ENCODE peak calls at places on chromosomes 16 and 17, in five cellular contexts. One of them, this sample, is unnamed.

GRCh38 chr17:57585341-57586098 is 159.6 kb downstream of the CCDC182 start:
- DNase-seq in stimulated activated CD8-positive, alpha-beta memory T cell treated with anti-CD3 and anti-CD28 coated beads, Interleukin-7, amount 100 ng/mL, for 4 hours: no peak
- DNase-seq in fibroblast of mammary gland: no peak
- DNase-seq in left ventricle myocardium inferior: no peak
- DNase-seq in midbrain: no peak
- DNase-seq in this sample: no peak

GRCh38 chr16:22638393-22639206 is 127.9 kb downstream of the NPIPB5 start:
- DNase-seq in stimulated activated CD8-positive, alpha-beta memory T cell treated with anti-CD3 and anti-CD28 coated beads, Interleukin-7, amount 100 ng/mL, for 4 hours: no peak
- DNase-seq in fibroblast of mammary gland: peak
- DNase-seq in left ventricle myocardium inferior: no peak
- DNase-seq in midbrain: no peak
- DNase-seq in this sample: no peak

GRCh38 chr16:16782153-16782552 is 403.2 kb downstream of the NPIPA7 start:
- DNase-seq in stimulated activated CD8-positive, alpha-beta memory T cell treated with anti-CD3 and anti-CD28 coated beads, Interleukin-7, amount 100 ng/mL, for 4 hours: no peak
- DNase-seq in fibroblast of mammary gland: no peak
- DNase-seq in left ventricle myocardium inferior: no peak
- DNase-seq in midbrain: no peak
- DNase-seq in this sample: no peak

GRCh38 chr17:66399441-66399840 is 97.0 kb downstream of the PRKCA start:
- DNase-seq in stimulated activated CD8-positive, alpha-beta memory T cell treated with anti-CD3 and anti-CD28 coated beads, Interleukin-7, amount 100 ng/mL, for 4 hours: no peak
- DNase-seq in fibroblast of mammary gland: no peak
- DNase-seq in left ventricle myocardium inferior: no peak
- DNase-seq in midbrain: no peak
- DNase-seq in this sample: no peak

GRCh38 chr16:47624563-47624962 is 163.4 kb downstream of the PHKB start:
- DNase-seq in stimulated activated CD8-positive, alpha-beta memory T cell treated with anti-CD3 and anti-CD28 coated beads, Interleukin-7, amount 100 ng/mL, for 4 hours: no peak
- DNase-seq in fibroblast of mammary gland: no peak
- DNase-seq in left ventricle myocardium inferior: no peak
- DNase-seq in midbrain: no peak
- DNase-seq in this sample: no peak

GRCh38 chr17:73841431-73842060 is 197.3 kb upstream of the SDK2 start:
- DNase-seq in stimulated activated CD8-positive, alpha-beta memory T cell treated with anti-CD3 and anti-CD28 coated beads, Interleukin-7, amount 100 ng/mL, for 4 hours: no peak
- DNase-seq in fibroblast of mammary gland: peak
- DNase-seq in left ventricle myocardium inferior: no peak
- DNase-seq in midbrain: no peak
- DNase-seq in this sample: no peak

GRCh38 chr16:24612656-24613055 is 73.3 kb downstream of the RBBP6 start:
- DNase-seq in stimulated activated CD8-positive, alpha-beta memory T cell treated with anti-CD3 and anti-CD28 coated beads, Interleukin-7, amount 100 ng/mL, for 4 hours: no peak
- DNase-seq in fibroblast of mammary gland: no peak
- DNase-seq in left ventricle myocardium inferior: no peak
- DNase-seq in midbrain: no peak
- DNase-seq in this sample: no peak

GRCh38 chr17:28725660-28726395 is at the start of gene TLCD1:
- DNase-seq in stimulated activated CD8-positive, alpha-beta memory T cell treated with anti-CD3 and anti-CD28 coated beads, Interleukin-7, amount 100 ng/mL, for 4 hours: no peak
- DNase-seq in fibroblast of mammary gland: peak
- DNase-seq in left ventricle myocardium inferior: peak
- DNase-seq in midbrain: peak
- DNase-seq in this sample: peak

GRCh38 chr17:3527896-3528603 is 29.6 kb downstream of the TRPV3 start:
- DNase-seq in stimulated activated CD8-positive, alpha-beta memory T cell treated with anti-CD3 and anti-CD28 coated beads, Interleukin-7, amount 100 ng/mL, for 4 hours: no peak
- DNase-seq in fibroblast of mammary gland: no peak
- DNase-seq in left ventricle myocardium inferior: no peak
- DNase-seq in midbrain: no peak
- DNase-seq in this sample: no peak

GRCh38 chr16:56669840-56670639 is 426 bp downstream of the MT1H start:
- DNase-seq in stimulated activated CD8-positive, alpha-beta memory T cell treated with anti-CD3 and anti-CD28 coated beads, Interleukin-7, amount 100 ng/mL, for 4 hours: no peak
- DNase-seq in fibroblast of mammary gland: no peak
- DNase-seq in left ventricle myocardium inferior: no peak
- DNase-seq in midbrain: no peak
- DNase-seq in this sample: no peak

GRCh38 chr16:894841-895240 is 75.9 kb downstream of the LMF1 start:
- DNase-seq in stimulated activated CD8-positive, alpha-beta memory T cell treated with anti-CD3 and anti-CD28 coated beads, Interleukin-7, amount 100 ng/mL, for 4 hours: no peak
- DNase-seq in fibroblast of mammary gland: no peak
- DNase-seq in left ventricle myocardium inferior: no peak
- DNase-seq in midbrain: no peak
- DNase-seq in this sample: no peak

GRCh38 chr16:3215601-3216262 is 19.2 kb downstream of the ZNF200 start:
- DNase-seq in stimulated activated CD8-positive, alpha-beta memory T cell treated with anti-CD3 and anti-CD28 coated beads, Interleukin-7, amount 100 ng/mL, for 4 hours: no peak
- DNase-seq in fibroblast of mammary gland: no peak
- DNase-seq in left ventricle myocardium inferior: no peak
- DNase-seq in midbrain: no peak
- DNase-seq in this sample: no peak

GRCh38 chr16:27421961-27422740 is 20.2 kb downstream of the IL21R start:
- DNase-seq in stimulated activated CD8-positive, alpha-beta memory T cell treated with anti-CD3 and anti-CD28 coated beads, Interleukin-7, amount 100 ng/mL, for 4 hours: no peak
- DNase-seq in fibroblast of mammary gland: no peak
- DNase-seq in left ventricle myocardium inferior: no peak
- DNase-seq in midbrain: no peak
- DNase-seq in this sample: no peak

GRCh38 chr16:56420613-56421012 is 4.7 kb downstream of the AMFR start:
- DNase-seq in stimulated activated CD8-positive, alpha-beta memory T cell treated with anti-CD3 and anti-CD28 coated beads, Interleukin-7, amount 100 ng/mL, for 4 hours: no peak
- DNase-seq in fibroblast of mammary gland: no peak
- DNase-seq in left ventricle myocardium inferior: no peak
- DNase-seq in midbrain: no peak
- DNase-seq in this sample: no peak

GRCh38 chr17:19726615-19727376 is 10.4 kb upstream of the SLC47A2 start:
- DNase-seq in stimulated activated CD8-positive, alpha-beta memory T cell treated with anti-CD3 and anti-CD28 coated beads, Interleukin-7, amount 100 ng/mL, for 4 hours: no peak
- DNase-seq in fibroblast of mammary gland: peak
- DNase-seq in left ventricle myocardium inferior: no peak
- DNase-seq in midbrain: no peak
- DNase-seq in this sample: no peak

GRCh38 chr17:4504188-4504587 is 5.5 kb downstream of the SPNS2 start:
- DNase-seq in stimulated activated CD8-positive, alpha-beta memory T cell treated with anti-CD3 and anti-CD28 coated beads, Interleukin-7, amount 100 ng/mL, for 4 hours: no peak
- DNase-seq in fibroblast of mammary gland: no peak
- DNase-seq in left ventricle myocardium inferior: no peak
- DNase-seq in midbrain: no peak
- DNase-seq in this sample: no peak

GRCh38 chr16:69865701-69866100 is 85.4 kb upstream of the CLEC18A start:
- DNase-seq in stimulated activated CD8-positive, alpha-beta memory T cell treated with anti-CD3 and anti-CD28 coated beads, Interleukin-7, amount 100 ng/mL, for 4 hours: no peak
- DNase-seq in fibroblast of mammary gland: peak
- DNase-seq in left ventricle myocardium inferior: peak
- DNase-seq in midbrain: no peak
- DNase-seq in this sample: no peak

GRCh38 chr17:2954898-2955445 is 108.4 kb downstream of the OR1D5 start:
- DNase-seq in stimulated activated CD8-positive, alpha-beta memory T cell treated with anti-CD3 and anti-CD28 coated beads, Interleukin-7, amount 100 ng/mL, for 4 hours: no peak
- DNase-seq in fibroblast of mammary gland: peak
- DNase-seq in left ventricle myocardium inferior: no peak
- DNase-seq in midbrain: no peak
- DNase-seq in this sample: no peak

GRCh38 chr17:75877752-75878173 is 618 bp downstream of the TRIM47 start:
- DNase-seq in stimulated activated CD8-positive, alpha-beta memory T cell treated with anti-CD3 and anti-CD28 coated beads, Interleukin-7, amount 100 ng/mL, for 4 hours: no peak
- DNase-seq in fibroblast of mammary gland: peak
- DNase-seq in left ventricle myocardium inferior: peak
- DNase-seq in midbrain: peak
- DNase-seq in this sample: peak

GRCh38 chr16:80319181-80319580 is 221.6 kb upstream of the DYNLRB2 start:
- DNase-seq in stimulated activated CD8-positive, alpha-beta memory T cell treated with anti-CD3 and anti-CD28 coated beads, Interleukin-7, amount 100 ng/mL, for 4 hours: no peak
- DNase-seq in fibroblast of mammary gland: no peak
- DNase-seq in left ventricle myocardium inferior: no peak
- DNase-seq in midbrain: no peak
- DNase-seq in this sample: no peak

GRCh38 chr17:50841277-50841948 is 6.0 kb downstream of the WFIKKN2 start:
- DNase-seq in stimulated activated CD8-positive, alpha-beta memory T cell treated with anti-CD3 and anti-CD28 coated beads, Interleukin-7, amount 100 ng/mL, for 4 hours: no peak
- DNase-seq in fibroblast of mammary gland: no peak
- DNase-seq in left ventricle myocardium inferior: no peak
- DNase-seq in midbrain: no peak
- DNase-seq in this sample: no peak

GRCh38 chr17:1362065-1362848 is 37.8 kb downstream of the YWHAE start:
- DNase-seq in stimulated activated CD8-positive, alpha-beta memory T cell treated with anti-CD3 and anti-CD28 coated beads, Interleukin-7, amount 100 ng/mL, for 4 hours: no peak
- DNase-seq in fibroblast of mammary gland: no peak
- DNase-seq in left ventricle myocardium inferior: no peak
- DNase-seq in midbrain: no peak
- DNase-seq in this sample: no peak

GRCh38 chr17:4766199-4766598 is 5.5 kb upstream of the TM4SF5 start:
- DNase-seq in stimulated activated CD8-positive, alpha-beta memory T cell treated with anti-CD3 and anti-CD28 coated beads, Interleukin-7, amount 100 ng/mL, for 4 hours: no peak
- DNase-seq in fibroblast of mammary gland: no peak
- DNase-seq in left ventricle myocardium inferior: no peak
- DNase-seq in midbrain: no peak
- DNase-seq in this sample: no peak

GRCh38 chr16:81599034-81599744 is 154.6 kb downstream of the CMIP start:
- DNase-seq in stimulated activated CD8-positive, alpha-beta memory T cell treated with anti-CD3 and anti-CD28 coated beads, Interleukin-7, amount 100 ng/mL, for 4 hours: no peak
- DNase-seq in fibroblast of mammary gland: no peak
- DNase-seq in left ventricle myocardium inferior: no peak
- DNase-seq in midbrain: no peak
- DNase-seq in this sample: no peak

GRCh38 chr17:68198931-68199836 is 48.7 kb upstream of the AMZ2 start:
- DNase-seq in stimulated activated CD8-positive, alpha-beta memory T cell treated with anti-CD3 and anti-CD28 coated beads, Interleukin-7, amount 100 ng/mL, for 4 hours: no peak
- DNase-seq in fibroblast of mammary gland: no peak
- DNase-seq in left ventricle myocardium inferior: no peak
- DNase-seq in midbrain: no peak
- DNase-seq in this sample: no peak

GRCh38 chr17:56314026-56314425 is 160.8 kb downstream of the ANKFN1 start:
- DNase-seq in stimulated activated CD8-positive, alpha-beta memory T cell treated with anti-CD3 and anti-CD28 coated beads, Interleukin-7, amount 100 ng/mL, for 4 hours: no peak
- DNase-seq in fibroblast of mammary gland: peak
- DNase-seq in left ventricle myocardium inferior: no peak
- DNase-seq in midbrain: no peak
- DNase-seq in this sample: no peak